ENCODE peak calls at places on chromosomes 13 and 19, in eight cellular contexts. H is brain microvascular endothelial cell; D is HFFc6; O is Right ventricle myocardium superior; M is KBM-7; U is H54; X is lung microvascular endothelial cell; L is stimulated activated CD8-positive, alpha-beta memory T cell treated with anti-CD3 and anti-CD28 coated beads, Interleukin-7, amount 100 ng/mL, for 24 hours. G is an unnamed sample.

GRCh38 chr19:44897835-44898234 is 6.8 kb downstream of the TOMM40 start:
- DNase-seq in M (no peak), U (no peak), O (no peak), L (no peak), D (no peak), H (no peak), X (no peak), G (no peak)

GRCh38 chr19:38657633-38658222 is 10.3 kb downstream of the ACTN4 start:
- DNase-seq in D (peak; percentile 99), O (no peak), H (peak; percentile 76), L (no peak), M (no peak), X (peak; percentile 75), U (no peak), G (peak; percentile 99)

GRCh38 chr13:100987993-100988392 is 313.4 kb upstream of the TMTC4 start:
- DNase-seq in L (no peak), M (no peak), D (no peak), H (peak; percentile 41), X (peak; percentile 1), O (no peak), U (no peak), G (no peak)

GRCh38 chr13:100063333-100063732 is 25.6 kb upstream of the PCCA start:
- DNase-seq in X (no peak), U (no peak), D (no peak), M (no peak), L (no peak), O (no peak), H (no peak), G (peak; percentile 12)

GRCh38 chr19:46133101-46133627 is 8.7 kb upstream of the IGFL3 start:
- DNase-seq in M (peak; percentile 90), O (no peak), D (peak; percentile 83), X (peak; percentile 98), U (no peak), H (peak; percentile 85), L (no peak), G (peak; percentile 94)

GRCh38 chr13:88376762-88377388 is 705.7 kb downstream of the SLITRK5 start:
- DNase-seq in M (no peak), H (no peak), D (no peak), U (no peak), O (no peak), L (no peak), X (no peak), G (no peak)

GRCh38 chr13:96935971-96936370 is 58.3 kb downstream of the OXGR1 start:
- DNase-seq in X (no peak), O (no peak), U (no peak), M (no peak), D (no peak), L (no peak), H (no peak), G (no peak)

GRCh38 chr19:21094347-21095025 is 12.5 kb downstream of the ZNF714 start:
- DNase-seq in O (no peak), M (no peak), X (no peak), D (no peak), H (no peak), U (no peak), L (no peak), G (peak; percentile 2)

GRCh38 chr13:84126671-84127171 is 244.4 kb upstream of the SLITRK1 start:
- DNase-seq in O (peak; percentile 14), H (peak; percentile 4), M (no peak), X (no peak), D (no peak), U (no peak), L (no peak), G (no peak)

GRCh38 chr13:110820311-110820710 is 94.6 kb downstream of the ANKRD10 start:
- DNase-seq in X (no peak), L (no peak), O (no peak), U (no peak), M (no peak), D (no peak), H (no peak), G (no peak)

G was measured in HCEC 1CT.